ENCODE peak calls at places on chromosomes 1 and 21, in eight cellular contexts. One of them, this sample, is unnamed.
A peak's percentile ranks its signal among the peaks of the same experiment; 100 is the strongest.

GRCh38 chr1:9778905-9779304 is 44.9 kb downstream of the CLSTN1 start:
- DNase-seq in uterus: no peak
- DNase-seq in adrenal gland: no peak
- DNase-seq in brain microvascular endothelial cell: no peak
- DNase-seq in IMR-90: no peak
- DNase-seq in neural progenitor cell: no peak
- DNase-seq in cardiac fibroblast: no peak
- DNase-seq in mammary epithelial cell: no peak
- DNase-seq in this sample: no peak

GRCh38 chr1:77385551-77385950 is 103.7 kb downstream of the AK5 start:
- DNase-seq in uterus: no peak
- DNase-seq in adrenal gland: no peak
- DNase-seq in brain microvascular endothelial cell: no peak
- DNase-seq in IMR-90: peak; percentile 30
- DNase-seq in neural progenitor cell: no peak
- DNase-seq in cardiac fibroblast: peak; percentile 25
- DNase-seq in mammary epithelial cell: no peak
- DNase-seq in this sample: peak; percentile 37

GRCh38 chr1:245956225-245956624 is 550.9 kb downstream of the SMYD3 start:
- DNase-seq in uterus: no peak
- DNase-seq in adrenal gland: no peak
- DNase-seq in brain microvascular endothelial cell: peak; percentile 31
- DNase-seq in IMR-90: peak; percentile 55
- DNase-seq in neural progenitor cell: no peak
- DNase-seq in cardiac fibroblast: peak; percentile 48
- DNase-seq in mammary epithelial cell: no peak
- DNase-seq in this sample: no peak

GRCh38 chr21:34021726-34022125 is 51.7 kb upstream of the MRPS6 start:
- DNase-seq in uterus: no peak
- DNase-seq in adrenal gland: no peak
- DNase-seq in brain microvascular endothelial cell: no peak
- DNase-seq in IMR-90: no peak
- DNase-seq in neural progenitor cell: no peak
- DNase-seq in cardiac fibroblast: no peak
- DNase-seq in mammary epithelial cell: no peak
- DNase-seq in this sample: no peak

GRCh38 chr1:248585266-248585665 is 10.7 kb upstream of the OR2T34 start:
- DNase-seq in uterus: no peak
- DNase-seq in adrenal gland: no peak
- DNase-seq in brain microvascular endothelial cell: no peak
- DNase-seq in IMR-90: no peak
- DNase-seq in neural progenitor cell: no peak
- DNase-seq in cardiac fibroblast: peak; percentile 24
- DNase-seq in mammary epithelial cell: peak; percentile 1
- DNase-seq in this sample: no peak

GRCh38 chr1:209758360-209758759 is 2.5 kb downstream of the TRAF3IP3 start:
- DNase-seq in uterus: no peak
- DNase-seq in adrenal gland: no peak
- DNase-seq in brain microvascular endothelial cell: no peak
- DNase-seq in IMR-90: no peak
- DNase-seq in neural progenitor cell: no peak
- DNase-seq in cardiac fibroblast: no peak
- DNase-seq in mammary epithelial cell: peak; percentile 9
- DNase-seq in this sample: no peak

GRCh38 chr1:24022611-24023359 is 42.7 kb upstream of the SRSF10 start:
- DNase-seq in uterus: peak; percentile 48
- DNase-seq in adrenal gland: peak; percentile 35
- DNase-seq in brain microvascular endothelial cell: peak; percentile 89
- DNase-seq in IMR-90: peak; percentile 89
- DNase-seq in neural progenitor cell: no peak
- DNase-seq in cardiac fibroblast: peak; percentile 88
- DNase-seq in mammary epithelial cell: peak; percentile 83
- DNase-seq in this sample: peak; percentile 89

GRCh38 chr1:220544901-220545303 is 17.0 kb downstream of the MARK1 start:
- DNase-seq in uterus: no peak
- DNase-seq in adrenal gland: no peak
- DNase-seq in brain microvascular endothelial cell: no peak
- DNase-seq in IMR-90: peak; percentile 4
- DNase-seq in neural progenitor cell: peak; percentile 34
- DNase-seq in cardiac fibroblast: no peak
- DNase-seq in mammary epithelial cell: no peak
- DNase-seq in this sample: no peak

GRCh38 chr1:169595764-169596711 is 9.8 kb upstream of the F5 start:
- DNase-seq in uterus: no peak
- DNase-seq in adrenal gland: no peak
- DNase-seq in brain microvascular endothelial cell: peak; percentile 44
- DNase-seq in IMR-90: peak; percentile 35
- DNase-seq in neural progenitor cell: peak; percentile 60
- DNase-seq in cardiac fibroblast: peak; percentile 47
- DNase-seq in mammary epithelial cell: peak; percentile 57
- DNase-seq in this sample: peak; percentile 7

GRCh38 chr1:101005871-101006270 is 19.7 kb downstream of the DPH5 start:
- DNase-seq in uterus: no peak
- DNase-seq in adrenal gland: no peak
- DNase-seq in brain microvascular endothelial cell: no peak
- DNase-seq in IMR-90: peak; percentile 10
- DNase-seq in neural progenitor cell: no peak
- DNase-seq in cardiac fibroblast: no peak
- DNase-seq in mammary epithelial cell: no peak
- DNase-seq in this sample: peak; percentile 66

GRCh38 chr1:3714814-3715213 is 37.4 kb upstream of the CCDC27 start:
- DNase-seq in uterus: no peak
- DNase-seq in adrenal gland: peak; percentile 52
- DNase-seq in brain microvascular endothelial cell: no peak
- DNase-seq in IMR-90: no peak
- DNase-seq in neural progenitor cell: no peak
- DNase-seq in cardiac fibroblast: no peak
- DNase-seq in mammary epithelial cell: no peak
- DNase-seq in this sample: no peak

GRCh38 chr1:89657886-89658285 is 25.0 kb downstream of the LRRC8C start:
- DNase-seq in uterus: no peak
- DNase-seq in adrenal gland: no peak
- DNase-seq in brain microvascular endothelial cell: no peak
- DNase-seq in IMR-90: peak; percentile 51
- DNase-seq in neural progenitor cell: no peak
- DNase-seq in cardiac fibroblast: no peak
- DNase-seq in mammary epithelial cell: no peak
- DNase-seq in this sample: no peak

GRCh38 chr1:204975568-204976235 is 67.3 kb upstream of the CNTN2 start:
- DNase-seq in uterus: peak; percentile 46
- DNase-seq in adrenal gland: peak; percentile 60
- DNase-seq in brain microvascular endothelial cell: peak; percentile 42
- DNase-seq in IMR-90: peak; percentile 32
- DNase-seq in neural progenitor cell: peak; percentile 77
- DNase-seq in cardiac fibroblast: peak; percentile 46
- DNase-seq in mammary epithelial cell: peak; percentile 7
- DNase-seq in this sample: peak; percentile 36

GRCh38 chr1:31760422-31760900 is 3.7 kb downstream of the ADGRB2 start:
- DNase-seq in uterus: no peak
- DNase-seq in adrenal gland: no peak
- DNase-seq in brain microvascular endothelial cell: no peak
- DNase-seq in IMR-90: no peak
- DNase-seq in neural progenitor cell: peak; percentile 67
- DNase-seq in cardiac fibroblast: no peak
- DNase-seq in mammary epithelial cell: no peak
- DNase-seq in this sample: no peak

GRCh38 chr1:10646347-10646861 is 150.0 kb downstream of the CASZ1 start:
- DNase-seq in uterus: no peak
- DNase-seq in adrenal gland: no peak
- DNase-seq in brain microvascular endothelial cell: peak; percentile 68
- DNase-seq in IMR-90: peak; percentile 67
- DNase-seq in neural progenitor cell: no peak
- DNase-seq in cardiac fibroblast: peak; percentile 66
- DNase-seq in mammary epithelial cell: peak; percentile 68
- DNase-seq in this sample: peak; percentile 77

GRCh38 chr1:30887485-30888315 is 20.9 kb downstream of the SDC3 start:
- DNase-seq in uterus: no peak
- DNase-seq in adrenal gland: no peak
- DNase-seq in brain microvascular endothelial cell: peak; percentile 27
- DNase-seq in IMR-90: peak; percentile 73
- DNase-seq in neural progenitor cell: no peak
- DNase-seq in cardiac fibroblast: peak; percentile 30
- DNase-seq in mammary epithelial cell: no peak
- DNase-seq in this sample: peak; percentile 62

GRCh38 chr1:10217748-10218441 is 7.5 kb downstream of the KIF1B start:
- DNase-seq in uterus: no peak
- DNase-seq in adrenal gland: peak; percentile 46
- DNase-seq in brain microvascular endothelial cell: no peak
- DNase-seq in IMR-90: no peak
- DNase-seq in neural progenitor cell: no peak
- DNase-seq in cardiac fibroblast: no peak
- DNase-seq in mammary epithelial cell: peak; percentile 34
- DNase-seq in this sample: no peak

GRCh38 chr1:37052120-37052519 is 17.8 kb upstream of the GRIK3 start:
- DNase-seq in uterus: no peak
- DNase-seq in adrenal gland: no peak
- DNase-seq in brain microvascular endothelial cell: no peak
- DNase-seq in IMR-90: peak; percentile 2
- DNase-seq in neural progenitor cell: no peak
- DNase-seq in cardiac fibroblast: no peak
- DNase-seq in mammary epithelial cell: no peak
- DNase-seq in this sample: no peak

GRCh38 chr21:29287383-29287782 is 11.3 kb upstream of the BACH1 start:
- DNase-seq in uterus: no peak
- DNase-seq in adrenal gland: no peak
- DNase-seq in brain microvascular endothelial cell: peak; percentile 31
- DNase-seq in IMR-90: peak; percentile 52
- DNase-seq in neural progenitor cell: no peak
- DNase-seq in cardiac fibroblast: peak; percentile 63
- DNase-seq in mammary epithelial cell: no peak
- DNase-seq in this sample: peak; percentile 51

GRCh38 chr1:84135341-84135740 is 8.7 kb upstream of the PRKACB start:
- DNase-seq in uterus: no peak
- DNase-seq in adrenal gland: no peak
- DNase-seq in brain microvascular endothelial cell: no peak
- DNase-seq in IMR-90: no peak
- DNase-seq in neural progenitor cell: no peak
- DNase-seq in cardiac fibroblast: no peak
- DNase-seq in mammary epithelial cell: no peak
- DNase-seq in this sample: no peak

DNA sequence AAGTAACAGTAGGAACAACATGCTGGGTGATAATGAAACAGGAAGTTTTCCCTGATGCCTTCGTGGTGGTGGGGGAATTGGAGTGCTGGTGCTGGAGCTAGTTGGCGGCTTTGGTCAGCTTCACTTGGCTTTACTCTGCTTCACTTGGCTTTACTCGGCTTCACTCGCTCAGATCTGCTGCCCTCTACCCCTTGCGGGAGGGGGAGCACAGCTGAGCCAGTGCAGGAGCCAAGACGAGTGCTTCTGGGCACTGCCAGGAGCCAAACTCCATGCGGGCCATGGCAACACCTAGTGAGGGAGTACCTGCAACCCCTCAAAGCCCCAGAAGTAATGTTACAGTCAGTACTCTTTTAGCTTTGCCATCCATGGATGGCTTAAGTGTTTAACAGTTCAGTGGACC is 10.6 kb upstream of the PRKACB start:
- DNase-seq in uterus: no peak
- DNase-seq in adrenal gland: no peak
- DNase-seq in brain microvascular endothelial cell: no peak
- DNase-seq in IMR-90: no peak
- DNase-seq in neural progenitor cell: no peak
- DNase-seq in cardiac fibroblast: no peak
- DNase-seq in mammary epithelial cell: no peak
- DNase-seq in this sample: no peak
- TF ChIP-seq CTCF in uterus: no peak
- TF ChIP-seq CTCF in adrenal gland: no peak
- TF ChIP-seq CTCF in brain microvascular endothelial cell: no peak
- TF ChIP-seq CTCF in IMR-90: no peak
- TF ChIP-seq CTCF in neural progenitor cell: no peak
- TF ChIP-seq CTCF in cardiac fibroblast: no peak
- TF ChIP-seq CTCF in mammary epithelial cell: no peak
- TF ChIP-seq CTCF in this sample: no peak

DNA sequence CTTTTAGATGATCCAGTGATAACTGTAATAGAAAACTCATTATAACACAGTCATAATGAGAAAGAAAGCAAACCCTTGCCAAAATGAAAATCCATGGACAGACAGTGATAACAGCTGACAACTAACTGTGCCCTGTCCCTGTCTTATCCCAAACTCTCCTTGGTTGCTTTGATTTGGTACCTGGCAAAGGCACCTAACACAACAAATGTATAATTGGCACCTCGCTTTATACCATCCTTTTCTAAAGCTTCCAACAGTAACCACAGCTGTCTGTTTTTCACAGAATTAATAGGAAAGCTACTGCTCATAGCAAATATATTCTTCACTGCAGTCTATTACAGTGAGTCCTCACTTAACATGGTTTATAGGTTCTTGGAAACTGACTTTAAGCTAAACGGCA is 118.4 kb upstream of the KRTAP19-8 start:
- DNase-seq in uterus: no peak
- DNase-seq in adrenal gland: no peak
- DNase-seq in brain microvascular endothelial cell: no peak
- DNase-seq in IMR-90: no peak
- DNase-seq in neural progenitor cell: no peak
- DNase-seq in cardiac fibroblast: no peak
- DNase-seq in mammary epithelial cell: peak; percentile 2
- DNase-seq in this sample: no peak
- H3K4me3 ChIP-seq in uterus: no peak overlapping the region
- H3K4me3 ChIP-seq in adrenal gland: no peak overlapping the region
- H3K4me3 ChIP-seq in brain microvascular endothelial cell: no peak overlapping the region
- H3K4me3 ChIP-seq in IMR-90: no peak overlapping the region
- H3K4me3 ChIP-seq in neural progenitor cell: no peak overlapping the region
- H3K4me3 ChIP-seq in cardiac fibroblast: no peak overlapping the region
- H3K4me3 ChIP-seq in mammary epithelial cell: no peak overlapping the region
- H3K4me3 ChIP-seq in this sample: no peak overlapping the region

DNA sequence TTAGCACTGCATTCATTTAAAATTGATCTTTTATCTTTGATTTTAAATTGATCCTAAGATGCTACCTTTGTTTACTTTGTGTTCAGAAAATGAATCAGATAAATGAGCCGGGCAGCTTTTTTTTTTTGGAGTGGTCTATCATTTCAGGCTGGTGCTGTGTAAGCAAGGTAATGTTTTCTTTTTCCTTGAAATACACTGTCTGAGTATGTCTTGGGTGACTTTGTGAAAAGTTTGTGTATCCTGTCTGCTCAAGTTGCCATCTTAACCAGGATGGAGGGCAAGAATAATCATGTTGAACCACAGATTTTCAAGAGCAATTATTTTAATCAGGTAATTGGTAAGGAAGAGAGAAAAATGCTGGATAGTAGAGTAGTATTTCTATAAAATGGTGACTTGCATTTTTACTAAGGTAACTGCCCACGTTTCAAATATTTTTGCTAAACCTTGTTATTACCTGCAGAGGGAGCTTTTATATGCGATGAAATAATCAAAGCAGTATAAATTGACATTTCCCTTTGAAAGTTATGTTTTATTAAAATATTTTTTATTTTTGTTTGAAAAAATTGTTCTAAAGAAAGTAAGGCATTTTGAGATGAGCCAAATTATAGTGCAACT is 11.1 kb downstream of the ADGRL2 start:
- DNase-seq in uterus: no peak
- DNase-seq in adrenal gland: no peak
- DNase-seq in brain microvascular endothelial cell: no peak
- DNase-seq in IMR-90: no peak
- DNase-seq in neural progenitor cell: no peak
- DNase-seq in cardiac fibroblast: peak; percentile 42
- DNase-seq in mammary epithelial cell: no peak
- DNase-seq in this sample: no peak
- TF ChIP-seq CTCF in uterus: no peak
- TF ChIP-seq CTCF in adrenal gland: peak; percentile 42
- TF ChIP-seq CTCF in brain microvascular endothelial cell: no peak
- TF ChIP-seq CTCF in IMR-90: no peak
- TF ChIP-seq CTCF in neural progenitor cell: peak; percentile 28
- TF ChIP-seq CTCF in cardiac fibroblast: peak; percentile 20
- TF ChIP-seq CTCF in mammary epithelial cell: peak; percentile 31
- TF ChIP-seq CTCF in this sample: no peak

GRCh38 chr21:37915516-37915915 is 741 bp downstream of the KCNJ6 start:
- DNase-seq in uterus: no peak
- DNase-seq in adrenal gland: no peak
- DNase-seq in brain microvascular endothelial cell: no peak
- DNase-seq in IMR-90: no peak
- DNase-seq in neural progenitor cell: peak; percentile 36
- DNase-seq in cardiac fibroblast: no peak
- DNase-seq in mammary epithelial cell: peak; percentile 8
- DNase-seq in this sample: peak; percentile 8
- H3K4me3 ChIP-seq in uterus: no peak overlapping the region
- H3K4me3 ChIP-seq in adrenal gland: no peak overlapping the region
- H3K4me3 ChIP-seq in brain microvascular endothelial cell: peak overlapping the region; percentile 30
- H3K4me3 ChIP-seq in IMR-90: peak overlapping the region; percentile 14
- H3K4me3 ChIP-seq in neural progenitor cell: peak overlapping the region; percentile 70
- H3K4me3 ChIP-seq in cardiac fibroblast: no peak overlapping the region
- H3K4me3 ChIP-seq in mammary epithelial cell: no peak overlapping the region
- H3K4me3 ChIP-seq in this sample: peak overlapping the region; percentile 49